ENCODE peak calls at places on chromosomes 7 and 10, in seven cellular contexts. One of them, this sample, is unnamed.
A peak's percentile ranks its signal among the peaks of the same experiment; 100 is the strongest.

GRCh38 chr10:13099144-13099665 is 758 bp upstream of the OPTN start:
- DNase-seq in IMR-90: peak; percentile 57
- DNase-seq in neuronal stem cell: peak; percentile 48
- DNase-seq in trophoblast cell: peak; percentile 82
- DNase-seq in H1: peak; percentile 58
- DNase-seq in H9: peak; percentile 88
- DNase-seq in mesenchymal stem cell: peak; percentile 88
- DNase-seq in this sample: peak; percentile 94

GRCh38 chr7:150850273-150850672 is 2.0 kb upstream of the AOC1 start:
- DNase-seq in H9: no peak
- DNase-seq in neuronal stem cell: no peak
- DNase-seq in trophoblast cell: no peak
- DNase-seq in mesenchymal stem cell: no peak
- DNase-seq in H1: no peak
- DNase-seq in IMR-90: no peak
- DNase-seq in this sample: no peak

GRCh38 chr7:34190299-34190698 is 285.0 kb downstream of the BMPER start:
- DNase-seq in mesenchymal stem cell: no peak
- DNase-seq in neuronal stem cell: no peak
- DNase-seq in trophoblast cell: no peak
- DNase-seq in H9: no peak
- DNase-seq in IMR-90: no peak
- DNase-seq in H1: no peak
- DNase-seq in this sample: no peak

GRCh38 chr10:79038841-79039201 is 29.9 kb upstream of the ZMIZ1 start:
- DNase-seq in IMR-90: peak; percentile 32
- DNase-seq in mesenchymal stem cell: peak; percentile 37
- DNase-seq in H9: peak; percentile 76
- DNase-seq in neuronal stem cell: peak; percentile 44
- DNase-seq in trophoblast cell: no peak
- DNase-seq in H1: no peak
- DNase-seq in this sample: peak; percentile 84

GRCh38 chr7:97419898-97420297 is 302.4 kb downstream of the SDHAF3 start:
- DNase-seq in trophoblast cell: no peak
- DNase-seq in neuronal stem cell: no peak
- DNase-seq in H1: no peak
- DNase-seq in H9: no peak
- DNase-seq in mesenchymal stem cell: no peak
- DNase-seq in IMR-90: no peak
- DNase-seq in this sample: no peak

GRCh38 chr10:132669208-132669861 is 116.6 kb downstream of the NKX6-2 start:
- DNase-seq in trophoblast cell: no peak
- DNase-seq in neuronal stem cell: no peak
- DNase-seq in mesenchymal stem cell: peak; percentile 8
- DNase-seq in H1: no peak
- DNase-seq in H9: no peak
- DNase-seq in IMR-90: no peak
- DNase-seq in this sample: no peak

GRCh38 chr10:43816351-43817321 is 168.0 kb upstream of the ZNF32 start:
- DNase-seq in trophoblast cell: peak; percentile 88
- DNase-seq in H1: no peak
- DNase-seq in neuronal stem cell: no peak
- DNase-seq in mesenchymal stem cell: peak; percentile 95
- DNase-seq in IMR-90: peak; percentile 72
- DNase-seq in H9: no peak
- DNase-seq in this sample: no peak

GRCh38 chr7:24075426-24075810 is 208.6 kb upstream of the NPY start:
- DNase-seq in H9: no peak
- DNase-seq in mesenchymal stem cell: no peak
- DNase-seq in IMR-90: no peak
- DNase-seq in neuronal stem cell: no peak
- DNase-seq in H1: no peak
- DNase-seq in trophoblast cell: no peak
- DNase-seq in this sample: no peak

GRCh38 chr7:25989140-25989705 is 162.8 kb upstream of the NFE2L3 start:
- DNase-seq in mesenchymal stem cell: no peak
- DNase-seq in neuronal stem cell: no peak
- DNase-seq in IMR-90: no peak
- DNase-seq in trophoblast cell: peak; percentile 40
- DNase-seq in H1: no peak
- DNase-seq in H9: no peak
- DNase-seq in this sample: no peak

GRCh38 chr10:123007558-123008378 is 827 bp downstream of the IKZF5 start:
- DNase-seq in trophoblast cell: peak; percentile 64
- DNase-seq in IMR-90: peak; percentile 62
- DNase-seq in H1: no peak
- DNase-seq in neuronal stem cell: peak; percentile 18
- DNase-seq in H9: peak; percentile 32
- DNase-seq in mesenchymal stem cell: peak; percentile 79
- DNase-seq in this sample: peak; percentile 79

GRCh38 chr10:114541081-114541833 is 116.8 kb downstream of the ABLIM1 start:
- DNase-seq in H9: no peak
- DNase-seq in IMR-90: peak; percentile 91
- DNase-seq in H1: no peak
- DNase-seq in trophoblast cell: peak; percentile 32
- DNase-seq in mesenchymal stem cell: peak; percentile 76
- DNase-seq in neuronal stem cell: no peak
- DNase-seq in this sample: peak; percentile 65

GRCh38 chr10:109633846-109634245 is 289.5 kb downstream of the XPNPEP1 start:
- DNase-seq in H1: no peak
- DNase-seq in neuronal stem cell: peak; percentile 24
- DNase-seq in IMR-90: no peak
- DNase-seq in mesenchymal stem cell: peak; percentile 3
- DNase-seq in H9: no peak
- DNase-seq in trophoblast cell: no peak
- DNase-seq in this sample: peak; percentile 36

GRCh38 chr7:114791771-114792170 is 130.1 kb upstream of the MDFIC start:
- DNase-seq in trophoblast cell: peak; percentile 76
- DNase-seq in H1: no peak
- DNase-seq in IMR-90: peak; percentile 11
- DNase-seq in H9: no peak
- DNase-seq in mesenchymal stem cell: no peak
- DNase-seq in neuronal stem cell: no peak
- DNase-seq in this sample: no peak

GRCh38 chr7:19677201-19677600 is 31.6 kb downstream of the POLR1F start:
- DNase-seq in H9: no peak
- DNase-seq in trophoblast cell: no peak
- DNase-seq in IMR-90: no peak
- DNase-seq in mesenchymal stem cell: peak; percentile 77
- DNase-seq in neuronal stem cell: no peak
- DNase-seq in H1: no peak
- DNase-seq in this sample: no peak

GRCh38 chr7:90629306-90629918 is 33.3 kb downstream of the CDK14 start:
- DNase-seq in H9: no peak
- DNase-seq in neuronal stem cell: peak; percentile 51
- DNase-seq in IMR-90: peak; percentile 63
- DNase-seq in H1: no peak
- DNase-seq in mesenchymal stem cell: peak; percentile 75
- DNase-seq in trophoblast cell: peak; percentile 75
- DNase-seq in this sample: peak; percentile 85

GRCh38 chr7:47571355-47572100 is 10.4 kb downstream of the TNS3 start:
- DNase-seq in IMR-90: peak; percentile 95
- DNase-seq in mesenchymal stem cell: peak; percentile 64
- DNase-seq in H9: no peak
- DNase-seq in neuronal stem cell: no peak
- DNase-seq in trophoblast cell: peak; percentile 68
- DNase-seq in H1: no peak
- DNase-seq in this sample: peak; percentile 37

GRCh38 chr7:106225856-106226255 is 58.9 kb downstream of the NAMPT start:
- DNase-seq in H9: no peak
- DNase-seq in neuronal stem cell: no peak
- DNase-seq in trophoblast cell: no peak
- DNase-seq in IMR-90: peak; percentile 31
- DNase-seq in mesenchymal stem cell: no peak
- DNase-seq in H1: no peak
- DNase-seq in this sample: no peak

GRCh38 chr10:118734477-118734876 is 20.3 kb downstream of the CACUL1 start:
- DNase-seq in H9: no peak
- DNase-seq in H1: no peak
- DNase-seq in neuronal stem cell: no peak
- DNase-seq in trophoblast cell: peak; percentile 21
- DNase-seq in IMR-90: no peak
- DNase-seq in mesenchymal stem cell: no peak
- DNase-seq in this sample: no peak

GRCh38 chr7:19102884-19103283 is 14.6 kb downstream of the TWIST1 start:
- DNase-seq in H9: no peak
- DNase-seq in H1: no peak
- DNase-seq in mesenchymal stem cell: no peak
- DNase-seq in neuronal stem cell: no peak
- DNase-seq in IMR-90: no peak
- DNase-seq in trophoblast cell: peak; percentile 47
- DNase-seq in this sample: no peak

GRCh38 chr10:90665905-90666662 is 191.8 kb downstream of the HTR7 start:
- DNase-seq in H9: no peak
- DNase-seq in neuronal stem cell: no peak
- DNase-seq in trophoblast cell: no peak
- DNase-seq in IMR-90: no peak
- DNase-seq in mesenchymal stem cell: no peak
- DNase-seq in H1: no peak
- DNase-seq in this sample: peak; percentile 81

GRCh38 chr10:127532193-127532592 is 16.9 kb upstream of the NPS start:
- DNase-seq in H9: no peak
- DNase-seq in neuronal stem cell: no peak
- DNase-seq in mesenchymal stem cell: no peak
- DNase-seq in H1: no peak
- DNase-seq in IMR-90: no peak
- DNase-seq in trophoblast cell: no peak
- DNase-seq in this sample: no peak

GRCh38 chr7:128804472-128804871 is 12.7 kb downstream of the CCDC136 start:
- DNase-seq in H1: no peak
- DNase-seq in IMR-90: no peak
- DNase-seq in H9: no peak
- DNase-seq in trophoblast cell: no peak
- DNase-seq in mesenchymal stem cell: no peak
- DNase-seq in neuronal stem cell: no peak
- DNase-seq in this sample: peak; percentile 59
- H3K4me2 ChIP-seq in H1: no peak overlapping the region
- H3K4me2 ChIP-seq in IMR-90: no peak overlapping the region
- H3K4me2 ChIP-seq in H9: no peak overlapping the region
- H3K4me2 ChIP-seq in trophoblast cell: no peak overlapping the region
- H3K4me2 ChIP-seq in mesenchymal stem cell: no peak overlapping the region
- H3K4me2 ChIP-seq in neuronal stem cell: no peak overlapping the region
- H3K4me2 ChIP-seq in this sample: no peak overlapping the region

DNA sequence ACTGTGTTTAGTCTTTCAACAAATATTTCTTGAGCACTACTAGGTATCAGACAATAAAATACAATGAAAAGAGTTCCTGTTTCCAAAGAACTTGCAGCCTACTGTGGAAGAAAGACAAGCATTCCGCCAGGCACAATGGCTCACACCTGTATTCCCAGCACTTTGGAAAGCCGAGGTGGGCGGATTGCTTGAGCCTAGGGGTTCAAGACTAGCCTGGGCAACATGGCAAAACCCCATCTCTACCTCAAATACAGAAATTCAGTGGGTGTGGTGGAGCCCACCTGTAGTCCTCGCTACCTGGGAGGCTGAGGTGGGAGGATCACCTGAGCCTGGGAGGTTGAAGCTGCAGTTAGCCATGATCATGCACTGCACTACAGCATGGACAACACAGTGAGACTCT is 6.1 kb downstream of the SVOPL start:
- DNase-seq in neuronal stem cell: no peak
- DNase-seq in H1: no peak
- DNase-seq in trophoblast cell: no peak
- DNase-seq in H9: no peak
- DNase-seq in mesenchymal stem cell: no peak
- DNase-seq in IMR-90: no peak
- DNase-seq in this sample: no peak
- H2BK5ac ChIP-seq in neuronal stem cell: no peak overlapping the region
- H2BK5ac ChIP-seq in H1: no peak overlapping the region
- H2BK5ac ChIP-seq in trophoblast cell: no peak overlapping the region
- H2BK5ac ChIP-seq in H9: no peak overlapping the region
- H2BK5ac ChIP-seq in mesenchymal stem cell: no peak overlapping the region
- H2BK5ac ChIP-seq in IMR-90: no peak overlapping the region
- H2BK5ac ChIP-seq in this sample: no peak overlapping the region

GRCh38 chr10:6013413-6014192 is 36.3 kb upstream of the IL15RA start:
- DNase-seq in H1: no peak
- DNase-seq in trophoblast cell: no peak
- DNase-seq in H9: no peak
- DNase-seq in neuronal stem cell: no peak
- DNase-seq in IMR-90: no peak
- DNase-seq in mesenchymal stem cell: no peak
- DNase-seq in this sample: no peak
- H3K4me2 ChIP-seq in H1: no peak overlapping the region
- H3K4me2 ChIP-seq in trophoblast cell: no peak overlapping the region
- H3K4me2 ChIP-seq in H9: no peak overlapping the region
- H3K4me2 ChIP-seq in neuronal stem cell: no peak overlapping the region
- H3K4me2 ChIP-seq in IMR-90: no peak overlapping the region
- H3K4me2 ChIP-seq in mesenchymal stem cell: no peak overlapping the region
- H3K4me2 ChIP-seq in this sample: no peak overlapping the region

GRCh38 chr7:131503639-131504038 is 52.8 kb downstream of the PODXL start:
- DNase-seq in mesenchymal stem cell: no peak
- DNase-seq in H9: no peak
- DNase-seq in trophoblast cell: no peak
- DNase-seq in IMR-90: no peak
- DNase-seq in H1: no peak
- DNase-seq in neuronal stem cell: no peak
- DNase-seq in this sample: no peak

GRCh38 chr7:131501930-131502685 is 54.3 kb downstream of the PODXL start:
- DNase-seq in neuronal stem cell: no peak
- DNase-seq in IMR-90: no peak
- DNase-seq in H9: no peak
- DNase-seq in H1: no peak
- DNase-seq in mesenchymal stem cell: no peak
- DNase-seq in trophoblast cell: no peak
- DNase-seq in this sample: no peak

GRCh38 chr7:131504157-131504899 is 52.1 kb downstream of the PODXL start:
- DNase-seq in mesenchymal stem cell: no peak
- DNase-seq in neuronal stem cell: no peak
- DNase-seq in H9: no peak
- DNase-seq in H1: no peak
- DNase-seq in trophoblast cell: no peak
- DNase-seq in IMR-90: no peak
- DNase-seq in this sample: no peak

GRCh38 chr7:131501422-131501821 is 55.0 kb downstream of the PODXL start:
- DNase-seq in trophoblast cell: no peak
- DNase-seq in IMR-90: peak; percentile 92
- DNase-seq in H9: no peak
- DNase-seq in H1: no peak
- DNase-seq in mesenchymal stem cell: peak; percentile 87
- DNase-seq in neuronal stem cell: no peak
- DNase-seq in this sample: no peak

DNA sequence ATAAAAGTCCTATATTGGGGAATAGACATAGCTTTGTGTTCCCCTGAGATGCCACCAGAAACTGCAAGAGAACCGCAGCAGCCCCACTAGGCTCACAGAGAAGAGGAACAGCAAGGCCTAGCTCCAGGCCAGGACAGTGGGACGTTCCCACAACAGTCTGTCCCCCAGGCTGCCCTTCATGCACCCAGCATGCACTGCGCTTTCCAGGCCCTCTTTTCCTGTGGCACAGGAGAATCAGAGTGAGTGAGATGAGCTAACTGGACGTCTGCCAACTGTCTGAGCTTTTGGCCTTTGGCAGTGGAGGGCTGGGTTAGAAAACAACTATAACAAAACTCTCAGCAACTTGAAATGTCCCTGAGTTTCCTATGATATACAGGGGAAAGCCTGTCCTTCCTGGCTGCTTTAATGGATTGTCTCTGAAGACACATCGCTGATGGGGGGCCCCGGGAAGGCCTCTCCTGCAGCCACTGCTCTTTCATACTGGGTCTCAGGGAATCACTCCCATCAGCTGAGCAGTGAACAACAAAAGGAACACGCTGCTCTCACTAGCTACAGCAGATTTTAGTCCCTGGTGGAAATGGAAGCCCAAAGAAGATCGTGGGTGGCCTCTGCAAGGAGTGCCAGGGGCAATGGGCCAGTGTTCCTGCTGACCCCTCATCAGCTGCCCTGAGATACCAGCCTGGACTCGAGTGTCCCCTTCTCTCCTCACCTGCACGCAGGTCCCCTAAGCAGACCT is 53.5 kb downstream of the PODXL start:
- DNase-seq in IMR-90: peak; percentile 49
- DNase-seq in H9: no peak
- DNase-seq in trophoblast cell: no peak
- DNase-seq in neuronal stem cell: no peak
- DNase-seq in mesenchymal stem cell: peak; percentile 61
- DNase-seq in H1: no peak
- DNase-seq in this sample: no peak
- H2BK5ac ChIP-seq in IMR-90: no peak overlapping the region
- H2BK5ac ChIP-seq in H9: no peak overlapping the region
- H2BK5ac ChIP-seq in trophoblast cell: no peak overlapping the region
- H2BK5ac ChIP-seq in neuronal stem cell: no peak overlapping the region
- H2BK5ac ChIP-seq in mesenchymal stem cell: no peak overlapping the region
- H2BK5ac ChIP-seq in H1: peak overlapping the region; percentile 52
- H2BK5ac ChIP-seq in this sample: no peak overlapping the region